ENCODE peak calls at places on chromosome 3, in five cellular contexts. P is T-helper 9 cell; A is KG1; U is CD8-positive, alpha-beta T cell; M is GM12892. N is an unnamed sample.

GRCh38 chr3:41202075-41202833 is 2.9 kb downstream of the CTNNB1 start:
- DNase-seq in P (no peak), A (no peak), U (no peak), M (no peak), N (no peak)

GRCh38 chr3:25834346-25834745 is 44.5 kb downstream of the OXSM start:
- DNase-seq in P (no peak), A (no peak), U (no peak), M (no peak), N (no peak)

GRCh38 chr3:112675943-112676530 is 35.1 kb upstream of the CCDC80 start:
- DNase-seq in P (no peak), A (no peak), U (no peak), M (no peak), N (no peak)

GRCh38 chr3:149501524-149501923 is 27.0 kb downstream of the TM4SF4 start:
- DNase-seq in P (no peak), A (no peak), U (no peak), M (no peak), N (no peak)

GRCh38 chr3:70603103-70603502 is 290.7 kb upstream of the MDFIC2 start:
- DNase-seq in P (no peak), A (no peak), U (no peak), M (no peak), N (no peak)

GRCh38 chr3:20726786-20727185 is 540.8 kb upstream of the SGO1 start:
- DNase-seq in P (no peak), A (no peak), U (no peak), M (no peak), N (no peak)

GRCh38 chr3:177015881-177016280 is 181.4 kb downstream of the TBL1XR1 start:
- DNase-seq in P (no peak), A (no peak), U (no peak), M (no peak), N (no peak)

GRCh38 chr3:15443826-15444524 is 16.6 kb downstream of the EAF1 start:
- DNase-seq in P (no peak), A (no peak), U (no peak), M (no peak), N (no peak)

GRCh38 chr3:63975705-63976104 is 47.6 kb downstream of the PSMD6 start:
- DNase-seq in P (no peak), A (no peak), U (no peak), M (no peak), N (no peak)

GRCh38 chr3:142180761-142181362 is 31.5 kb upstream of the TFDP2 start:
- DNase-seq in P (peak), A (no peak), U (no peak), M (no peak), N (no peak)

GRCh38 chr3:66655119-66655518 is 154.3 kb upstream of the LRIG1 start:
- DNase-seq in P (no peak), A (no peak), U (no peak), M (no peak), N (no peak)

GRCh38 chr3:94615275-94616065 is 552.6 kb downstream of the NSUN3 start:
- DNase-seq in P (no peak), A (no peak), U (no peak), M (no peak), N (no peak)